ENCODE peak calls at places on chromosomes 6 and 20, in five cellular contexts. G is tibial nerve, A is kidney epithelial cell, J is fibroblast of lung, I is HFFc6. D is an unnamed sample.
A peak's percentile ranks its signal among the peaks of the same experiment; 100 is the strongest.

GRCh38 chr20:44918342-44918741 is 8.5 kb downstream of the PABPC1L start:
- DNase-seq in J (no peak), A (no peak), I (no peak), G (no peak), D (no peak)

GRCh38 chr20:38168791-38169589 is 3.9 kb upstream of the TGM2 start:
- DNase-seq in J (no peak), G (no peak), I (no peak), A (no peak), D (no peak)

GRCh38 chr20:23435675-23436539 is 3.6 kb upstream of the CSTL1 start:
- DNase-seq in G (no peak), J (no peak), A (no peak), I (no peak), D (no peak)

GRCh38 chr6:35079311-35080000 is 61.7 kb downstream of the TCP11 start:
- DNase-seq in G (no peak), I (no peak), J (no peak), A (no peak), D (no peak)

GRCh38 chr6:18154507-18155272 is at the start of gene TPMT:
- DNase-seq in A (no peak), I (no peak), J (no peak), G (no peak), D (peak; percentile 17)

GRCh38 chr6:132934496-132934895 is 120.1 kb downstream of the RPS12 start:
- DNase-seq in A (peak; percentile 19), J (peak; percentile 22), G (no peak), I (no peak), D (no peak)

GRCh38 chr6:111551521-111552231 is 54.0 kb downstream of the TRAF3IP2 start:
- DNase-seq in J (no peak), A (no peak), G (no peak), I (peak; percentile 43), D (no peak)

GRCh38 chr6:36847991-36848390 is 8.7 kb upstream of the CPNE5 start:
- DNase-seq in A (no peak), J (no peak), G (no peak), I (no peak), D (no peak)

GRCh38 chr6:118652051-118652699 is 784 bp upstream of the CEP85L start:
- DNase-seq in J (no peak), I (no peak), G (no peak), A (no peak), D (no peak)

GRCh38 chr20:58971429-58971828 is 9.6 kb upstream of the NELFCD start:
- DNase-seq in I (no peak), G (no peak), A (no peak), J (no peak), D (no peak)

DNA sequence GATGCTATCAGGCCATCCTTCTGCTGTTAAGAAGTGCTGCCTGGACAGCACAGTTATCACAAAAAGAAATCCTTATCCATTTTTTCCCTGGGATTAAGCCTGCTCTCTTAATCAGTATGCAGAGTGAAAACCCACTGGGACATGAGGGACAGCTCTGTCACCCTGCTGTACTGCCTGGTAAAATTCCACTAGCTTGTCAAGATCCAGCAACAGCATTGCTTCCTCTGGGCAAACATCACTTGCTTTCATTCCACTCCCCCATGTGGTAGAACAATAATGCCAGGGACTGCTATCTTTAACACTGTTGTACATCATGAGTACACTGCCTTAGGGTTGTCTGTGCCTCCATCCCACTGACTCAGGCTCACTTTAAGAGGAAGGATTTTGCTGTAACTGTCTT is 331.3 kb downstream of the KIF16B start:
- DNase-seq in I (no peak), A (no peak), G (no peak), J (no peak), D (no peak)
- TF ChIP-seq CTCF in I (no peak), A (no peak), G (no peak), J (no peak), D (no peak)

GRCh38 chr6:10413850-10414765 is 766 bp downstream of the TFAP2A start:
- DNase-seq in G (no peak), I (peak; percentile 58), A (no peak), J (no peak), D (no peak)
- TF ChIP-seq CTCF in G (no peak), I (peak; percentile 71), A (peak; percentile 1), J (no peak), D (no peak)

GRCh38 chr6:90790058-90790457 is 203.2 kb upstream of the MAP3K7 start:
- DNase-seq in I (peak; percentile 0), G (no peak), A (no peak), J (no peak), D (no peak)
- TF ChIP-seq CTCF in I (no peak), G (no peak), A (no peak), J (no peak), D (no peak)

GRCh38 chr6:15444881-15445280 is 199.0 kb downstream of the JARID2 start:
- DNase-seq in J (peak; percentile 37), G (no peak), I (no peak), A (no peak), D (no peak)
- TF ChIP-seq CTCF in J (no peak), G (no peak), I (no peak), A (peak; percentile 33), D (no peak)

DNA sequence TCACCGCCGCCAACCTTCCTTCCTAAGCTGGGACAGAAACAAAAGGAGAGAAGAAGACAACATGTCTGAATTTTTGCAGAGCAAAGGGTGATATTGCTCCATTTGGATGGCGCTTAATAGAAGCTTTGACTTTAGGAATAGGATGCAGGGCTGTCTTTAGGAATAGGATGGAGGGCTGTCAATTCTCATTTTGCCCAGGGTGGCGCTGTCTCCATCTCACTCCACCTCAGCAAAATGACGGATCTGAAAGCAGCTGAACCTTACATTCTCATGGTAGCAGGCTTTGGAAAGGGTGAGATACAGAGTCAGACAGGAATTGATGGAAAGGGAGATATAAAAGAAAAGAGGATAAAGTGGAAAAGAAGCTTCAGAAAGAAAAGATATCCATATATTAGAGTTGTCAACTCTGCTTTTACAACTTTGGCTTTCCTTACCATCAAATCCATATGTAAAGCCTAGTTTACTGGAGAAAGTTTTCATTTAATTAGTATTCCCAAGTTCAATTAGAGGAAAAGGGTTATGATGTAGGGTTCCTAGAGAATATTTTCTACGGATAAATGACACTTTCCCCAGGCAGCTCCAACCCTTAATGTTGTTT is 2.4 kb downstream of the MTCL3 start:
- DNase-seq in G (no peak), A (no peak), J (peak; percentile 61), I (peak; percentile 41), D (peak; percentile 74)
- TF ChIP-seq CTCF in G (peak; percentile 67), A (peak; percentile 86), J (peak; percentile 73), I (peak; percentile 82), D (peak; percentile 85)

D was measured in activated CD8-positive, alpha-beta T cell treated with anti-CD3 and anti-CD28 coated beads for 36 hours.